ENCODE peak calls at places on chromosome 21, in eight cellular contexts. M is sciatic nerve; U is left cardiac atrium; K is HCT116; F is stimulated activated memory B cell treated with anti-CD40 and anti-IgM and Interleukin-4, amounts not matched to agents 10 μg/mL and 1 μg/mL and 100 μg/mL, for 72 hours; P is upper lobe of right lung; J is IMR-90; X is K562. A is an unnamed sample.
A peak's percentile ranks its signal among the peaks of the same experiment; 100 is the strongest.

GRCh38 chr21:34186119-34186719 is 112.8 kb downstream of the MRPS6 start:
- ATAC-seq in M (no peak), K (no peak), P (no peak), U (peak; percentile 43), J (no peak), X (peak; percentile 81), F (no peak), A (no peak)

GRCh38 chr21:17742181-17742580 is 77.0 kb downstream of the C21orf91 start:
- ATAC-seq in X (no peak), U (no peak), P (no peak), F (no peak), K (no peak), J (no peak), M (no peak), A (peak; percentile 87)

GRCh38 chr21:37186983-37187382 is 80.2 kb downstream of the VPS26C start:
- ATAC-seq in P (no peak), F (no peak), K (no peak), J (no peak), X (no peak), M (no peak), U (no peak), A (no peak)

GRCh38 chr21:45236481-45236880 is 51.2 kb downstream of the POFUT2 start:
- ATAC-seq in K (peak; percentile 78), P (peak; percentile 53), M (no peak), X (peak; percentile 75), J (peak; percentile 27), F (no peak), U (no peak), A (peak; percentile 8)

GRCh38 chr21:15659768-15660423 is 69.9 kb upstream of the USP25 start:
- ATAC-seq in J (peak; percentile 59), M (no peak), U (no peak), P (peak; percentile 76), F (no peak), K (no peak), X (no peak), A (no peak)

GRCh38 chr21:44711327-44712202 is at the start of gene TSPEAR:
- ATAC-seq in F (no peak), X (no peak), J (no peak), U (peak; percentile 12), P (no peak), K (peak; percentile 38), M (no peak), A (no peak)

GRCh38 chr21:36501589-36501892 is 21.6 kb upstream of the CLDN14 start:
- ATAC-seq in F (no peak), M (no peak), K (no peak), X (no peak), P (no peak), U (no peak), J (no peak), A (no peak)

GRCh38 chr21:14889080-14889805 is 175.6 kb downstream of the NRIP1 start:
- ATAC-seq in K (no peak), P (no peak), X (peak; percentile 33), M (peak; percentile 13), J (peak; percentile 66), U (no peak), F (no peak), A (no peak)

GRCh38 chr21:29346281-29346680 is 47.6 kb downstream of the BACH1 start:
- ATAC-seq in K (no peak), J (no peak), U (no peak), M (no peak), P (no peak), F (no peak), X (no peak), A (no peak)

GRCh38 chr21:15775291-15775690 is 45.5 kb downstream of the USP25 start:
- ATAC-seq in X (no peak), J (no peak), M (no peak), P (peak; percentile 85), K (no peak), U (no peak), F (no peak), A (no peak)

GRCh38 chr21:38669186-38669585 is 136.5 kb upstream of the ETS2 start:
- ATAC-seq in K (peak; percentile 94), X (peak; percentile 86), M (no peak), P (peak; percentile 27), J (peak; percentile 29), U (no peak), F (no peak), A (peak; percentile 39)

GRCh38 chr21:36902793-36903192 is 63.7 kb downstream of the HLCS start:
- ATAC-seq in P (no peak), F (no peak), K (no peak), U (no peak), X (peak; percentile 53), J (peak; percentile 72), M (no peak), A (no peak)

GRCh38 chr21:25039461-25040380 is 567.6 kb downstream of the MRPL39 start:
- ATAC-seq in M (peak; percentile 49), U (peak; percentile 34), X (no peak), P (no peak), K (no peak), J (peak; percentile 17), F (peak; percentile 71), A (peak; percentile 52)

GRCh38 chr21:36477001-36477400 is 2.9 kb downstream of the CLDN14 start:
- ATAC-seq in K (no peak), U (no peak), F (no peak), J (no peak), X (no peak), M (no peak), P (no peak), A (no peak)

GRCh38 chr21:45537111-45537745 is 5.0 kb downstream of the SLC19A1 start:
- ATAC-seq in X (no peak), M (no peak), U (no peak), K (no peak), P (no peak), J (no peak), F (no peak), A (no peak)

GRCh38 chr21:16522512-16522911 is 792.7 kb downstream of the USP25 start:
- ATAC-seq in M (no peak), P (peak; percentile 45), J (peak; percentile 75), X (no peak), K (no peak), F (no peak), U (no peak), A (no peak)

GRCh38 chr21:43961382-43961909 is 50.7 kb upstream of the TRAPPC10 start:
- ATAC-seq in U (no peak), X (no peak), K (no peak), F (no peak), M (no peak), J (no peak), P (no peak), A (no peak)

GRCh38 chr21:24224411-24224810 is 1382.9 kb downstream of the MRPL39 start:
- ATAC-seq in F (no peak), K (no peak), X (no peak), J (no peak), M (no peak), P (peak; percentile 79), U (no peak), A (peak; percentile 18)

GRCh38 chr21:33549848-33550771 is 7.3 kb downstream of the SON start:
- ATAC-seq in P (peak; percentile 6), K (no peak), X (no peak), F (no peak), U (no peak), M (no peak), J (no peak), A (no peak)

GRCh38 chr21:26752849-26753248 is 92.4 kb downstream of the ADAMTS1 start:
- ATAC-seq in P (no peak), J (no peak), K (no peak), U (no peak), X (no peak), F (no peak), M (no peak), A (no peak)

GRCh38 chr21:29025328-29025713 is 853 bp downstream of the USP16 start:
- ATAC-seq in K (no peak), F (no peak), P (no peak), U (no peak), X (peak; percentile 52), J (peak; percentile 2), M (no peak), A (peak; percentile 46)

GRCh38 chr21:42237577-42237976 is 18.6 kb downstream of the ABCG1 start:
- ATAC-seq in M (no peak), X (no peak), K (no peak), J (no peak), F (no peak), U (no peak), P (no peak), A (no peak)

GRCh38 chr21:36079010-36079649 is 9.3 kb downstream of the CBR1 start:
- ATAC-seq in X (peak; percentile 76), J (no peak), K (no peak), F (peak; percentile 75), M (peak; percentile 43), P (peak; percentile 87), U (peak; percentile 44), A (peak; percentile 10)

GRCh38 chr21:20971296-20971921 is 26.8 kb upstream of the NCAM2 start:
- ATAC-seq in J (peak; percentile 49), K (no peak), U (no peak), M (peak; percentile 78), X (peak; percentile 66), P (peak; percentile 54), F (no peak), A (no peak)

GRCh38 chr21:42459583-42460215 is 36.3 kb downstream of the RSPH1 start:
- ATAC-seq in J (no peak), F (no peak), K (no peak), M (no peak), P (no peak), U (no peak), X (no peak), A (no peak)

GRCh38 chr21:34962136-34962535 is 87.0 kb downstream of the RUNX1 start:
- ATAC-seq in M (no peak), P (no peak), U (no peak), F (no peak), X (no peak), J (no peak), K (no peak), A (no peak)

GRCh38 chr21:44934276-44934675 is 5.6 kb upstream of the SLX9 start:
- ATAC-seq in K (no peak), M (no peak), P (no peak), U (no peak), J (no peak), X (no peak), F (no peak), A (no peak)

A was measured in esophagus mucosa.